ENCODE peak calls at places on chromosomes 11 and 22, in six cellular contexts. F is body of pancreas, X is adrenal gland, Q is transverse colon, E is A549, S is NB4. C is an unnamed sample.
A peak's percentile ranks its signal among the peaks of the same experiment; 100 is the strongest.

GRCh38 chr11:78733031-78733430 is 158.4 kb upstream of the NARS2 start:
- DNase-seq in F (no peak), E (no peak), X (no peak), S (no peak), Q (no peak), C (no peak)

GRCh38 chr22:24016156-24016555 is 5.1 kb downstream of the CABIN1 start:
- DNase-seq in Q (no peak), E (no peak), X (no peak), S (no peak), F (no peak), C (no peak)

GRCh38 chr22:25165785-25166184 is 33.9 kb upstream of the CRYBB3 start:
- DNase-seq in E (no peak), F (no peak), Q (no peak), S (no peak), X (no peak), C (peak; percentile 80)

GRCh38 chr11:57904369-57904768 is 119.3 kb upstream of the OR9Q1 start:
- DNase-seq in Q (no peak), F (no peak), E (no peak), X (no peak), S (no peak), C (no peak)

GRCh38 chr11:103803062-103803461 is 233.4 kb upstream of the DDI1 start:
- DNase-seq in X (no peak), Q (no peak), F (no peak), S (no peak), E (no peak), C (no peak)

GRCh38 chr11:130937051-130937450 is 20.8 kb upstream of the SNX19 start:
- DNase-seq in S (no peak), E (no peak), X (no peak), F (no peak), Q (no peak), C (no peak)

GRCh38 chr11:127493330-127493729 is 492.8 kb upstream of the KIRREL3 start:
- DNase-seq in E (peak; percentile 16), X (no peak), S (peak; percentile 24), Q (no peak), F (no peak), C (no peak)

GRCh38 chr11:11025087-11025486 is 167.2 kb upstream of the ZBED5 start:
- DNase-seq in Q (no peak), E (peak; percentile 26), F (no peak), S (peak; percentile 15), X (no peak), C (no peak)

GRCh38 chr11:46299425-46300067 is 22.1 kb downstream of the CREB3L1 start:
- DNase-seq in F (no peak), X (no peak), E (peak; percentile 48), S (no peak), Q (no peak), C (no peak)

GRCh38 chr11:45170484-45170883 is 24.0 kb downstream of the PRDM11 start:
- DNase-seq in S (no peak), E (no peak), Q (no peak), F (no peak), X (no peak), C (no peak)

GRCh38 chr22:46770151-46770641 is 7.7 kb downstream of the TBC1D22A start:
- DNase-seq in Q (no peak), X (no peak), F (no peak), E (no peak), S (no peak), C (no peak)

GRCh38 chr11:93517041-93517440 is 26.1 kb downstream of the SMCO4 start:
- DNase-seq in S (no peak), E (no peak), F (no peak), Q (no peak), X (no peak), C (no peak)

GRCh38 chr22:47171441-47172221 is 409.2 kb downstream of the TBC1D22A start:
- DNase-seq in E (no peak), S (no peak), Q (peak; percentile 4), X (no peak), F (no peak), C (no peak)

GRCh38 chr22:33438273-33438672 is 380.1 kb upstream of the SYN3 start:
- DNase-seq in X (no peak), Q (no peak), S (peak; percentile 78), E (peak; percentile 85), F (no peak), C (no peak)

GRCh38 chr11:13318498-13319295 is 41.1 kb downstream of the BMAL1 start:
- DNase-seq in X (no peak), S (no peak), F (no peak), Q (no peak), E (no peak), C (peak; percentile 15)

GRCh38 chr22:31062566-31063230 is 18.4 kb upstream of the SMTN start:
- DNase-seq in Q (no peak), E (no peak), F (no peak), S (no peak), X (no peak), C (no peak)

GRCh38 chr22:34410111-34410510 is 489.8 kb upstream of the LARGE1 start:
- DNase-seq in Q (no peak), E (no peak), S (no peak), X (no peak), F (no peak), C (no peak)

GRCh38 chr22:41833369-41834004 is 582 bp downstream of the SREBF2 start:
- DNase-seq in X (peak; percentile 69), E (peak; percentile 27), F (peak; percentile 49), Q (peak; percentile 57), S (peak; percentile 61), C (no peak)

GRCh38 chr11:119055901-119056300 is 1.1 kb downstream of the HYOU1 start:
- DNase-seq in X (no peak), E (peak; percentile 63), S (peak; percentile 59), F (no peak), Q (no peak), C (no peak)

GRCh38 chr11:60951909-60952741 is at the start of gene SLC15A3:
- DNase-seq in F (no peak), S (peak; percentile 89), E (no peak), X (peak; percentile 63), Q (peak; percentile 72), C (peak; percentile 93)

GRCh38 chr22:22362939-22363338 is 118.4 kb downstream of the VPREB1 start:
- DNase-seq in Q (no peak), F (no peak), X (no peak), E (no peak), S (no peak), C (no peak)

GRCh38 chr22:49869091-49869830 is 15.6 kb downstream of the ZBED4 start:
- DNase-seq in F (peak; percentile 7), X (no peak), Q (no peak), S (no peak), E (no peak), C (no peak)
- TF ChIP-seq POLR2A in F (no peak), X (no peak), Q (no peak), S (no peak), E (no peak), C (no peak)

GRCh38 chr11:65873280-65874156 is 918 bp upstream of the EFEMP2 start:
- DNase-seq in E (peak; percentile 92), S (peak; percentile 92), Q (peak; percentile 97), X (peak; percentile 95), F (peak; percentile 96), C (peak; percentile 99)

GRCh38 chr11:65872555-65873279 is at the start of gene EFEMP2:
- DNase-seq in X (peak; percentile 52), E (no peak), S (peak; percentile 62), Q (no peak), F (no peak), C (peak; percentile 92)

GRCh38 chr11:65870307-65870658 is 2.3 kb downstream of the EFEMP2 start:
- DNase-seq in Q (no peak), E (no peak), S (no peak), X (no peak), F (no peak), C (no peak)

GRCh38 chr11:65870706-65871681 is 1.6 kb downstream of the EFEMP2 start:
- DNase-seq in X (peak; percentile 46), E (no peak), Q (no peak), S (peak; percentile 96), F (no peak), C (no peak)

DNA sequence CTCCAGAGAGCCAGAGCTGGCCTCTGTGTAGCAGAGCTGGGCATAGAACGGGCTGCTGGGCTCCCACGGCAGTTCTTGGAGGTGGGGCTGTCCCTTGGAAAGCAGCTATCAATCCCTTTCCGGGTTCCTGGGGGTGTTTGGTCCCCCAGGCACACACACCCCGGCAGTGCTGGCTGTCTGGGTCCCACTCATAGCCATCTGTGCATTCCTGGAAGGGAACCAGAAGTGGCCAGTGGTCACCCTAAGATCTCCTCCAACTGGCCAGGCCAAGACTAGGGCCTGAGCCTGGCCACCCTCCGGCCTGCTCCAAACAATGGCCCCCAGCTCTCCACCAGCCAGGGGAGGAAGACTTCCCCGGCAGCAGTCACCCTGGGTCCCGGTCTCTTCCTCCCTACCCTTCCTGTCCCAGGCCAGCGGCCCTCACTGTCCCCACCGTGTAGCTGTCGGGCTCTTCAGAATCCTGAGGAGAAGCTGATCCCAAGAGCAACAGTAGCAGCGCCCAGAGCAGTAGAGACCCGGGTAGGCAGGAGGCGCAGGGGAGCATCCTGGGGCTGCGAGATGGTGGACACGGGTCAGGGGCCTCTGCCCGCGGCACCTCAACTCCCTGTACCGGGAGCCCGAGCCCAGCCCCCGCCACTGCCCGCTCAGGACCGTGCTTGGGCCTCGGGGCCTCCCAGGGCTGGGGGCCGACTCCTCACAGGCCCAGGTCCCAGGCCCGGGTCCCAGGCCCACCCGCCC is 620 bp downstream of the EFEMP2 start:
- DNase-seq in E (no peak), Q (no peak), X (no peak), S (no peak), F (no peak), C (no peak)
- TF ChIP-seq CTCF in E (no peak), Q (no peak), X (no peak), S (no peak), F (no peak), C (no peak)

GRCh38 chr11:71169328-71169727 is 83.0 kb downstream of the SHANK2 start:
- DNase-seq in E (no peak), Q (no peak), S (no peak), X (no peak), F (no peak), C (peak; percentile 56)

GRCh38 chr11:71163371-71163770 is 89.0 kb downstream of the SHANK2 start:
- DNase-seq in Q (no peak), X (no peak), S (no peak), F (no peak), E (no peak), C (no peak)

GRCh38 chr11:71165771-71166170 is 86.6 kb downstream of the SHANK2 start:
- DNase-seq in F (no peak), X (no peak), Q (no peak), E (no peak), S (no peak), C (peak; percentile 42)

GRCh38 chr11:71164186-71164585 is 88.2 kb downstream of the SHANK2 start:
- DNase-seq in S (no peak), F (no peak), E (no peak), X (no peak), Q (no peak), C (no peak)

GRCh38 chr11:71164621-71165020 is 87.8 kb downstream of the SHANK2 start:
- DNase-seq in Q (no peak), E (no peak), X (no peak), F (no peak), S (no peak), C (no peak)
- TF ChIP-seq POLR2A in Q (no peak), E (no peak), X (no peak), F (no peak), S (no peak), C (no peak)

DNA sequence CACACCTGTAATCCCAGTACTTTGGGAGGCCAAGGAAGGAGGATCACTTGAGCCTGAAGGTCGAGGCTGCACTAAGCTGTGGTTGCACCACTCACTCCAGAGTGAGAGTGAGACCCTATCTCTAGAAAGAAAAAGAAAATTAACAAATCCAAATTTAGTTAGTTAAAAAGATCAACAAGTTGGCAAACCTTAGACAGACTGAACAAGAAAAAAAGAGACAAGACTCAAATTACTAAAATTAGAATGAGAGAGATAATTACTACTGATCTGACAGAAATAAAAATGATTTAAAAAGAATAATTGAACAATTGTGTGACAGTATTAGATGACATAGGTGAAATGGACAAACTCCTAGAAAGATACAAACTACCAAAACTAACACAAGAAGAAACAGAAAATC is 13.6 kb downstream of the CHEK2 start:
- DNase-seq in E (no peak), S (no peak), X (no peak), F (no peak), Q (no peak), C (no peak)
- TF ChIP-seq CTCF in E (no peak), S (no peak), X (no peak), F (no peak), Q (no peak), C (no peak)

C was measured in lower leg skin.